ENCODE peak calls at places on chromosomes 16 and 17, in six cellular contexts. One of them, this sample, is unnamed.

GRCh38 chr16:69017036-69017783 is 88.2 kb upstream of the HAS3 start:
- DNase-seq in testis: no peak
- DNase-seq in GM12878: no peak
- DNase-seq in tibial nerve: no peak
- DNase-seq in IMR-90: peak; percentile 85
- DNase-seq in body of pancreas: no peak
- DNase-seq in this sample: no peak

GRCh38 chr16:15399317-15399716 is 3.8 kb downstream of the MPV17L start:
- DNase-seq in testis: no peak
- DNase-seq in GM12878: no peak
- DNase-seq in tibial nerve: no peak
- DNase-seq in IMR-90: no peak
- DNase-seq in body of pancreas: no peak
- DNase-seq in this sample: no peak

GRCh38 chr17:17028059-17028877 is 14.0 kb upstream of the MPRIP start:
- DNase-seq in testis: peak; percentile 89
- DNase-seq in GM12878: no peak
- DNase-seq in tibial nerve: peak; percentile 43
- DNase-seq in IMR-90: peak; percentile 35
- DNase-seq in body of pancreas: peak; percentile 84
- DNase-seq in this sample: peak; percentile 81

GRCh38 chr16:54128629-54129230 is 157.9 kb downstream of the IRX3 start:
- DNase-seq in testis: no peak
- DNase-seq in GM12878: no peak
- DNase-seq in tibial nerve: no peak
- DNase-seq in IMR-90: no peak
- DNase-seq in body of pancreas: no peak
- DNase-seq in this sample: no peak

GRCh38 chr17:14061666-14062560 is 7.4 kb upstream of the COX10 start:
- DNase-seq in testis: no peak
- DNase-seq in GM12878: no peak
- DNase-seq in tibial nerve: no peak
- DNase-seq in IMR-90: peak; percentile 84
- DNase-seq in body of pancreas: no peak
- DNase-seq in this sample: no peak

GRCh38 chr17:28391401-28391800 is 14.6 kb downstream of the SLC46A1 start:
- DNase-seq in testis: no peak
- DNase-seq in GM12878: no peak
- DNase-seq in tibial nerve: no peak
- DNase-seq in IMR-90: no peak
- DNase-seq in body of pancreas: no peak
- DNase-seq in this sample: no peak

GRCh38 chr17:75626496-75627038 is 6.7 kb upstream of the SMIM5 start:
- DNase-seq in testis: no peak
- DNase-seq in GM12878: no peak
- DNase-seq in tibial nerve: no peak
- DNase-seq in IMR-90: no peak
- DNase-seq in body of pancreas: no peak
- DNase-seq in this sample: no peak

GRCh38 chr17:40518401-40519088 is 17.1 kb upstream of the TNS4 start:
- DNase-seq in testis: no peak
- DNase-seq in GM12878: no peak
- DNase-seq in tibial nerve: no peak
- DNase-seq in IMR-90: no peak
- DNase-seq in body of pancreas: no peak
- DNase-seq in this sample: no peak

GRCh38 chr16:57004387-57005250 is 15.3 kb downstream of the NLRC5 start:
- DNase-seq in testis: no peak
- DNase-seq in GM12878: no peak
- DNase-seq in tibial nerve: no peak
- DNase-seq in IMR-90: no peak
- DNase-seq in body of pancreas: no peak
- DNase-seq in this sample: no peak

GRCh38 chr16:65662236-65662635 is 540.4 kb upstream of the CDH11 start:
- DNase-seq in testis: no peak
- DNase-seq in GM12878: no peak
- DNase-seq in tibial nerve: no peak
- DNase-seq in IMR-90: no peak
- DNase-seq in body of pancreas: no peak
- DNase-seq in this sample: no peak

GRCh38 chr17:63446218-63446980 is at the start of gene CYB561:
- DNase-seq in testis: peak; percentile 81
- DNase-seq in GM12878: no peak
- DNase-seq in tibial nerve: peak; percentile 54
- DNase-seq in IMR-90: peak; percentile 29
- DNase-seq in body of pancreas: peak; percentile 87
- DNase-seq in this sample: peak; percentile 87

GRCh38 chr16:50313596-50314483 is 47.5 kb downstream of the ADCY7 start:
- DNase-seq in testis: peak; percentile 53
- DNase-seq in GM12878: no peak
- DNase-seq in tibial nerve: peak; percentile 50
- DNase-seq in IMR-90: peak; percentile 12
- DNase-seq in body of pancreas: peak; percentile 63
- DNase-seq in this sample: peak; percentile 74

GRCh38 chr16:28118636-28119035 is 55.1 kb upstream of the GSG1L start:
- DNase-seq in testis: no peak
- DNase-seq in GM12878: no peak
- DNase-seq in tibial nerve: no peak
- DNase-seq in IMR-90: no peak
- DNase-seq in body of pancreas: no peak
- DNase-seq in this sample: no peak

GRCh38 chr16:55056585-55057520 is 126.2 kb downstream of the IRX5 start:
- DNase-seq in testis: no peak
- DNase-seq in GM12878: no peak
- DNase-seq in tibial nerve: no peak
- DNase-seq in IMR-90: no peak
- DNase-seq in body of pancreas: no peak
- DNase-seq in this sample: no peak

GRCh38 chr17:27573971-27574525 is 56.9 kb upstream of the LGALS9 start:
- DNase-seq in testis: no peak
- DNase-seq in GM12878: no peak
- DNase-seq in tibial nerve: no peak
- DNase-seq in IMR-90: peak; percentile 69
- DNase-seq in body of pancreas: no peak
- DNase-seq in this sample: peak; percentile 96

GRCh38 chr16:30011505-30012480 is 966 bp upstream of the DOC2A start:
- DNase-seq in testis: no peak
- DNase-seq in GM12878: no peak
- DNase-seq in tibial nerve: no peak
- DNase-seq in IMR-90: no peak
- DNase-seq in body of pancreas: no peak
- DNase-seq in this sample: no peak

GRCh38 chr17:81512560-81512983 is at the start of gene ACTG1:
- DNase-seq in testis: peak; percentile 93
- DNase-seq in GM12878: no peak
- DNase-seq in tibial nerve: peak; percentile 86
- DNase-seq in IMR-90: peak; percentile 91
- DNase-seq in body of pancreas: peak; percentile 96
- DNase-seq in this sample: peak; percentile 94
- TF ChIP-seq POLR2A in testis: peak; percentile 49
- TF ChIP-seq POLR2A in GM12878: peak; percentile 89
- TF ChIP-seq POLR2A in tibial nerve: peak; percentile 92
- TF ChIP-seq POLR2A in IMR-90: peak; percentile 99
- TF ChIP-seq POLR2A in body of pancreas: peak; percentile 99
- TF ChIP-seq POLR2A in this sample: peak; percentile 57

GRCh38 chr16:2340564-2341455 is at the start of gene ABCA3:
- DNase-seq in testis: peak; percentile 94
- DNase-seq in GM12878: peak; percentile 79
- DNase-seq in tibial nerve: peak; percentile 83
- DNase-seq in IMR-90: peak; percentile 84
- DNase-seq in body of pancreas: peak; percentile 92
- DNase-seq in this sample: peak; percentile 96
- TF ChIP-seq POLR2A in testis: no peak
- TF ChIP-seq POLR2A in GM12878: peak; percentile 57
- TF ChIP-seq POLR2A in tibial nerve: no peak
- TF ChIP-seq POLR2A in IMR-90: no peak
- TF ChIP-seq POLR2A in body of pancreas: no peak
- TF ChIP-seq POLR2A in this sample: no peak

GRCh38 chr17:45143767-45144198 is 4.5 kb upstream of the HEXIM1 start:
- DNase-seq in testis: peak; percentile 90
- DNase-seq in GM12878: no peak
- DNase-seq in tibial nerve: peak; percentile 88
- DNase-seq in IMR-90: peak; percentile 80
- DNase-seq in body of pancreas: peak; percentile 77
- DNase-seq in this sample: peak; percentile 60
- TF ChIP-seq POLR2A in testis: no peak
- TF ChIP-seq POLR2A in GM12878: peak; percentile 6
- TF ChIP-seq POLR2A in tibial nerve: no peak
- TF ChIP-seq POLR2A in IMR-90: no peak
- TF ChIP-seq POLR2A in body of pancreas: no peak
- TF ChIP-seq POLR2A in this sample: no peak

DNA sequence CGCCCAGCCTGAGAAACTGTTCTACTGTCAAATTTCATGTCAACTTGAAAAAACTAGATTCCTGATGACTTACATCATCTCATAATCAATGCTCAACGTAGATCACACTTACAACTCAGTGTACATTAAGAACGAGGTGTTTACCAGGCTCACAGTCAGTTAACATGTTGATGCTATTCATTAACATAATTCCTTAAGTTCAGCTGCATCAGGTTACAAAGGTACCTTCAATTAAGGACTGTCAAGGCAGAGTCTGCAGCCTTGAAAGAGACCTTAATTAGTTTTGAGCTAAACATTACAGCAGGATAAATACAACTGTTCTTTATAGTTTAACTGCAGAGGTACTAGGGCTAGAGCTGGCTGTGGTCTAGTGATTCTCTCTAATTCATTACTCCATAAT is 1.9 kb downstream of the GNA13 start:
- DNase-seq in testis: no peak
- DNase-seq in GM12878: no peak
- DNase-seq in tibial nerve: no peak
- DNase-seq in IMR-90: no peak
- DNase-seq in body of pancreas: no peak
- DNase-seq in this sample: no peak
- TF ChIP-seq POLR2A in testis: no peak
- TF ChIP-seq POLR2A in GM12878: no peak
- TF ChIP-seq POLR2A in tibial nerve: no peak
- TF ChIP-seq POLR2A in IMR-90: no peak
- TF ChIP-seq POLR2A in body of pancreas: no peak
- TF ChIP-seq POLR2A in this sample: no peak

GRCh38 chr16:4183258-4184037 is 58.4 kb downstream of the SRL start:
- DNase-seq in testis: peak; percentile 89
- DNase-seq in GM12878: peak; percentile 56
- DNase-seq in tibial nerve: peak; percentile 75
- DNase-seq in IMR-90: peak; percentile 92
- DNase-seq in body of pancreas: peak; percentile 92
- DNase-seq in this sample: peak; percentile 91
- TF ChIP-seq POLR2A in testis: peak; percentile 61
- TF ChIP-seq POLR2A in GM12878: peak; percentile 86
- TF ChIP-seq POLR2A in tibial nerve: peak; percentile 46
- TF ChIP-seq POLR2A in IMR-90: peak; percentile 50
- TF ChIP-seq POLR2A in body of pancreas: peak; percentile 68
- TF ChIP-seq POLR2A in this sample: peak; percentile 78